ENCODE peak calls at places on chromosomes 16 and 17, in seven cellular contexts. R, X, N, L, E, V and U are unnamed samples.

GRCh38 chr16:77300232-77300631 is 101.0 kb downstream of the SYCE1L start:
- DNase-seq in R (no peak), X (no peak), N (no peak), L (no peak), E (no peak), V (no peak), U (no peak)

GRCh38 chr16:81189100-81189664 is 49.3 kb upstream of the BCO1 start:
- DNase-seq in R (peak; percentile 45), X (no peak), N (no peak), L (no peak), E (peak; percentile 88), V (no peak), U (peak; percentile 56)

GRCh38 chr16:85777583-85778310 is 21.6 kb downstream of the EMC8 start:
- DNase-seq in R (peak; percentile 52), X (no peak), N (peak; percentile 84), L (peak; percentile 90), E (no peak), V (no peak), U (peak; percentile 20)

GRCh38 chr16:56653218-56653617 is 1.5 kb downstream of the MT1B start:
- DNase-seq in R (no peak), X (no peak), N (no peak), L (no peak), E (no peak), V (no peak), U (no peak)

GRCh38 chr17:45650601-45651000 is 133.5 kb upstream of the CRHR1 start:
- DNase-seq in R (no peak), X (no peak), N (no peak), L (no peak), E (no peak), V (no peak), U (no peak)

GRCh38 chr16:12672986-12673385 is 130.7 kb downstream of the CPPED1 start:
- DNase-seq in R (no peak), X (no peak), N (no peak), L (no peak), E (no peak), V (no peak), U (no peak)

GRCh38 chr16:56708418-56708817 is 21.5 kb upstream of the NUP93 start:
- DNase-seq in R (no peak), X (no peak), N (no peak), L (no peak), E (no peak), V (peak; percentile 26), U (no peak)

GRCh38 chr16:67489401-67490083 is 6.2 kb upstream of the AGRP start:
- DNase-seq in R (no peak), X (no peak), N (no peak), L (no peak), E (no peak), V (no peak), U (no peak)

GRCh38 chr17:9772658-9773057 is 18.7 kb downstream of the DHRS7C start:
- DNase-seq in R (no peak), X (no peak), N (no peak), L (no peak), E (no peak), V (no peak), U (no peak)

GRCh38 chr16:21264226-21265036 is 13.7 kb downstream of the CRYM start:
- DNase-seq in R (no peak), X (no peak), N (no peak), L (no peak), E (no peak), V (no peak), U (peak; percentile 17)

GRCh38 chr16:88694221-88695087 is 8.1 kb upstream of the SNAI3 start:
- DNase-seq in R (no peak), X (no peak), N (no peak), L (no peak), E (no peak), V (no peak), U (no peak)

GRCh38 chr16:30615358-30616076 is 5.3 kb upstream of the ZNF689 start:
- DNase-seq in R (peak; percentile 50), X (peak; percentile 78), N (peak; percentile 54), L (peak; percentile 52), E (peak; percentile 66), V (peak; percentile 81), U (peak; percentile 11)

GRCh38 chr16:12087901-12088364 is 111.4 kb downstream of the SNX29 start:
- DNase-seq in R (no peak), X (no peak), N (no peak), L (peak; percentile 18), E (peak; percentile 42), V (no peak), U (no peak)

GRCh38 chr16:80092686-80093085 is 448.1 kb upstream of the DYNLRB2 start:
- DNase-seq in R (no peak), X (no peak), N (peak; percentile 26), L (peak; percentile 45), E (no peak), V (no peak), U (peak; percentile 45)

GRCh38 chr16:79213214-79213613 is 387.3 kb downstream of the MAF start:
- DNase-seq in R (no peak), X (no peak), N (no peak), L (no peak), E (no peak), V (peak; percentile 67), U (no peak)

GRCh38 chr16:51569204-51569911 is 418.3 kb upstream of the SALL1 start:
- DNase-seq in R (peak; percentile 44), X (no peak), N (peak; percentile 68), L (peak; percentile 93), E (no peak), V (peak; percentile 63), U (peak; percentile 11)

GRCh38 chr16:53509906-53510703 is 7.1 kb upstream of the AKTIP start:
- DNase-seq in R (peak; percentile 86), X (peak; percentile 73), N (peak; percentile 77), L (peak; percentile 66), E (peak; percentile 74), V (peak; percentile 71), U (peak; percentile 66)

GRCh38 chr17:74859439-74860228 is at the start of gene GRIN2C:
- DNase-seq in R (no peak), X (no peak), N (no peak), L (no peak), E (no peak), V (no peak), U (no peak)

GRCh38 chr16:86357303-86357702 is 153.0 kb upstream of the FOXF1 start:
- DNase-seq in R (no peak), X (no peak), N (no peak), L (no peak), E (no peak), V (no peak), U (no peak)

GRCh38 chr17:80827646-80828643 is 163.7 kb upstream of the CHMP6 start:
- DNase-seq in R (no peak), X (no peak), N (no peak), L (peak; percentile 86), E (no peak), V (peak; percentile 73), U (no peak)

GRCh38 chr17:72725432-72726068 is 366.9 kb downstream of the SLC39A11 start:
- DNase-seq in R (peak; percentile 73), X (peak; percentile 74), N (peak; percentile 78), L (peak; percentile 76), E (no peak), V (peak; percentile 42), U (peak; percentile 44)

GRCh38 chr16:87764600-87765472 is 950 bp downstream of the KLHDC4 start:
- DNase-seq in R (no peak), X (no peak), N (no peak), L (no peak), E (no peak), V (no peak), U (no peak)

GRCh38 chr16:1559446-1559975 is 26.0 kb downstream of the TMEM204 start:
- DNase-seq in R (no peak), X (no peak), N (no peak), L (no peak), E (no peak), V (peak; percentile 49), U (no peak)

GRCh38 chr16:13421726-13422125 is 498.2 kb upstream of the ERCC4 start:
- DNase-seq in R (no peak), X (no peak), N (peak; percentile 18), L (no peak), E (no peak), V (no peak), U (peak; percentile 61)

GRCh38 chr16:54447606-54448440 is 161.2 kb upstream of the IRX3 start:
- DNase-seq in R (peak; percentile 93), X (peak; percentile 84), N (peak; percentile 93), L (peak; percentile 89), E (no peak), V (peak; percentile 92), U (peak; percentile 85)

GRCh38 chr17:63658366-63658765 is 36.1 kb downstream of the MAP3K3 start:
- DNase-seq in R (no peak), X (no peak), N (no peak), L (no peak), E (no peak), V (no peak), U (no peak)

GRCh38 chr16:15976929-15977637 is 27.7 kb downstream of the ABCC1 start:
- DNase-seq in R (peak; percentile 81), X (no peak), N (no peak), L (peak; percentile 61), E (peak; percentile 63), V (no peak), U (peak; percentile 92)

GRCh38 chr17:62819511-62820221 is 11.6 kb upstream of the MARCHF10 start:
- DNase-seq in R (peak; percentile 99), X (peak; percentile 98), N (peak; percentile 98), L (peak; percentile 99), E (peak; percentile 83), V (peak; percentile 38), U (peak; percentile 97)

GRCh38 chr17:1834378-1835149 is 4.8 kb downstream of the RPA1 start:
- DNase-seq in R (no peak), X (no peak), N (no peak), L (no peak), E (no peak), V (no peak), U (no peak)

GRCh38 chr16:19994771-19995170 is 78.9 kb downstream of the GPR139 start:
- DNase-seq in R (no peak), X (no peak), N (no peak), L (no peak), E (no peak), V (no peak), U (no peak)

GRCh38 chr17:77872714-77873517 is 85.6 kb upstream of the TNRC6C start:
- DNase-seq in R (no peak), X (no peak), N (no peak), L (no peak), E (peak; percentile 13), V (no peak), U (no peak)

GRCh38 chr16:1677339-1677738 is 740 bp upstream of the JPT2 start:
- DNase-seq in R (no peak), X (no peak), N (no peak), L (no peak), E (no peak), V (no peak), U (no peak)

GRCh38 chr17:74773414-74773813 is 2.7 kb downstream of the NAT9 start:
- DNase-seq in R (no peak), X (no peak), N (no peak), L (no peak), E (no peak), V (no peak), U (no peak)

GRCh38 chr16:2370725-2371124 is 30.2 kb upstream of the ABCA3 start:
- DNase-seq in R (no peak), X (no peak), N (peak; percentile 10), L (peak; percentile 15), E (no peak), V (no peak), U (no peak)

GRCh38 chr16:89711601-89712475 is 8.9 kb downstream of the VPS9D1 start:
- DNase-seq in R (peak; percentile 58), X (no peak), N (peak; percentile 78), L (peak; percentile 74), E (peak; percentile 52), V (peak; percentile 79), U (no peak)